ENCODE peak calls at places on chromosomes 2 and 18, in five cellular contexts. J, D, T, R and O are unnamed samples.

GRCh38 chr2:177295479-177295878 is 31.0 kb upstream of the NFE2L2 start:
- DNase-seq in J (no peak), D (peak; percentile 58), T (no peak), R (no peak), O (peak; percentile 33)

GRCh38 chr2:85712849-85713612 is 18.9 kb downstream of the GNLY start:
- DNase-seq in J (peak; percentile 28), D (peak; percentile 54), T (peak; percentile 68), R (peak; percentile 85), O (peak; percentile 78)

GRCh38 chr2:54838585-54839035 is 115.1 kb downstream of the EML6 start:
- DNase-seq in J (peak; percentile 42), D (peak; percentile 70), T (peak; percentile 59), R (peak; percentile 70), O (peak; percentile 84)

GRCh38 chr2:20603791-20604190 is 47.1 kb downstream of the HS1BP3 start:
- DNase-seq in J (no peak), D (no peak), T (no peak), R (peak; percentile 10), O (no peak)

GRCh38 chr2:53695586-53695985 is 72.0 kb upstream of the CHAC2 start:
- DNase-seq in J (no peak), D (no peak), T (no peak), R (no peak), O (no peak)

GRCh38 chr2:120758181-120759048 is 22.7 kb downstream of the GLI2 start:
- DNase-seq in J (no peak), D (peak; percentile 81), T (peak; percentile 19), R (peak; percentile 78), O (peak; percentile 97)

GRCh38 chr2:22478329-22478728 is 906.6 kb upstream of the KLHL29 start:
- DNase-seq in J (no peak), D (no peak), T (no peak), R (no peak), O (no peak)

GRCh38 chr2:100783986-100784385 is 36.0 kb upstream of the NPAS2 start:
- DNase-seq in J (no peak), D (no peak), T (no peak), R (no peak), O (peak; percentile 16)

GRCh38 chr18:46460754-46461153 is 196.3 kb downstream of the LOXHD1 start:
- DNase-seq in J (no peak), D (no peak), T (no peak), R (no peak), O (no peak)

GRCh38 chr18:56358608-56359007 is 279.8 kb downstream of the TXNL1 start:
- DNase-seq in J (no peak), D (no peak), T (no peak), R (no peak), O (no peak)
- TF ChIP-seq CTCF in J (no peak), D (no peak), T (no peak), R (no peak), O (no peak)

GRCh38 chr2:201709049-201709448 is 10.6 kb upstream of the MPP4 start:
- DNase-seq in J (no peak), D (no peak), T (no peak), R (no peak), O (no peak)
- H3K36me3 ChIP-seq in J (peaks cover 4% of the 10 kb centered on the region), D (no peaks in the 10 kb centered on the region), T (peaks cover 69% of the 10 kb centered on the region), R (peaks cover 5% of the 10 kb centered on the region), O (peaks cover 39% of the 10 kb centered on the region)

GRCh38 chr2:102034683-102035606 is 43.2 kb downstream of the IL1R2 start:
- DNase-seq in J (no peak), D (no peak), T (no peak), R (no peak), O (no peak)

GRCh38 chr2:102033750-102034682 is 42.3 kb downstream of the IL1R2 start:
- DNase-seq in J (peak; percentile 42), D (no peak), T (no peak), R (no peak), O (no peak)

GRCh38 chr2:102030855-102031527 is 39.2 kb downstream of the IL1R2 start:
- DNase-seq in J (no peak), D (no peak), T (no peak), R (no peak), O (no peak)

GRCh38 chr2:102032368-102033027 is 40.7 kb downstream of the IL1R2 start:
- DNase-seq in J (no peak), D (no peak), T (no peak), R (no peak), O (no peak)

DNA sequence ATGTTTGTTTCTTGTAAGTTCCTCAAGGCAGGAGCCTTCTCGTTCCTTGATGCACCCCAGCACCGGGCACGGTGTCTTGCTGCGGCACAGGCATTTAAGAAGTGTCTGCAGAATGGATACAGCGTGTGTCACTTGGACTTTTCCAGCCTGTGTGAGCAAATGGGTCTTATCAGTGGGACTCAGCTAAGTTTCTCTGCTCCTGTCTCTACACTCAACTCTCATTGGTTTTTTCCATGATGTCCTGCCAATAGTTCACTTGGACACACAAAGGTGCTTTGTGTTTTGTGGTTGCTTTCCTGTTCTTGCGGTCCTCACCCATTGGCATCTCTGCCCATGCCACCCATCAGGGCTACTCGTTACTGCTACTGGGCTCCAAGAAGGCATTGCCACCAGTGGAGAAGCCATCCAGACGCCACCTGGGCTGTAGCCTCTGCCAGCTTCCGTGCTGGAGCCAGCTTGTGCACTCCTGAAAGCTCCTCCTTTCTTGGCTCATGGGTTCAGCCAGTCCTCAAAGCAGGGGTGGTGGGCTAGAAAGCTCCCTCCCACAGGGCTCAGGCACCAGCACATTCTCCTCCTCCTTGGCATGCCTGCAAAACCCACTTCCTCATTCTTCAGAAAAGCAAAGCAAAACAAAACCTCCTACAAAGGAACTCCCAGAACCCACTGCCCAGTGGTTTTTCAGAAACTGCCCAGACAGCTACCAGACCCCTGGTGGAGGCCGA is 41.4 kb downstream of the IL1R2 start:
- DNase-seq in J (peak; percentile 65), D (peak; percentile 70), T (peak; percentile 67), R (no peak), O (no peak)
- TF ChIP-seq CTCF in J (no peak), D (no peak), T (no peak), R (no peak), O (peak; percentile 53)

GRCh38 chr2:147632193-147632592 is 212.6 kb upstream of the ACVR2A start:
- DNase-seq in J (no peak), D (no peak), T (no peak), R (no peak), O (no peak)
- H3K36me3 ChIP-seq in J (no peaks in the 10 kb centered on the region), D (no peaks in the 10 kb centered on the region), T (no peaks in the 10 kb centered on the region), R (no peaks in the 10 kb centered on the region), O (no peaks in the 10 kb centered on the region)